ENCODE peak calls at places on chromosomes 11 and 22, in six cellular contexts. X, I, M, J, P and D are unnamed samples.

GRCh38 chr11:114257621-114258558 is 38.3 kb upstream of the NNMT start:
- DNase-seq in J (peak), M (no peak), I (no peak), P (peak), X (peak), D (no peak)

GRCh38 chr22:48396091-48396784 is 1431.4 kb downstream of the BRD1 start:
- DNase-seq in X (no peak), M (no peak), J (no peak), P (no peak), I (no peak), D (no peak)

GRCh38 chr11:17972987-17973386 is 39.9 kb downstream of the SERGEF start:
- DNase-seq in M (peak), J (peak), P (peak), I (peak), X (peak), D (peak)

GRCh38 chr22:18023509-18024275 is 669 bp downstream of the MICAL3 start:
- DNase-seq in X (peak), P (peak), I (peak), M (peak), J (peak), D (peak)

GRCh38 chr22:38422615-38423511 is 32.1 kb downstream of the KCNJ4 start:
- DNase-seq in J (no peak), P (no peak), I (no peak), X (no peak), M (no peak), D (no peak)

GRCh38 chr11:113550179-113550578 is 75.0 kb upstream of the DRD2 start:
- DNase-seq in I (no peak), P (no peak), J (no peak), X (no peak), M (no peak), D (no peak)

GRCh38 chr11:66313321-66314185 is 3.3 kb downstream of the CD248 start:
- DNase-seq in X (no peak), I (no peak), M (peak), P (no peak), J (no peak), D (no peak)

GRCh38 chr22:18057568-18058209 is 20.1 kb upstream of the PEX26 start:
- DNase-seq in M (peak), I (peak), J (peak), X (peak), P (no peak), D (peak)

GRCh38 chr11:134939905-134940304 is 527.9 kb upstream of the B3GAT1 start:
- DNase-seq in M (no peak), X (no peak), P (peak), I (no peak), J (no peak), D (no peak)

GRCh38 chr22:31346733-31347250 is 646 bp upstream of the PATZ1 start:
- DNase-seq in P (no peak), X (no peak), J (peak), I (no peak), M (peak), D (no peak)

GRCh38 chr11:32821517-32821916 is 8.2 kb upstream of the PRRG4 start:
- DNase-seq in M (no peak), X (no peak), I (no peak), P (no peak), J (no peak), D (no peak)

GRCh38 chr11:113161671-113162589 is 152.5 kb upstream of the TTC12 start:
- DNase-seq in J (peak), X (no peak), I (no peak), M (no peak), P (no peak), D (no peak)

GRCh38 chr11:57638005-57638760 is 11.5 kb downstream of the YPEL4 start:
- DNase-seq in I (peak), X (no peak), P (no peak), M (peak), J (peak), D (peak)

GRCh38 chr11:127971448-127971847 is 615.9 kb downstream of the ETS1 start:
- DNase-seq in J (no peak), P (no peak), I (no peak), X (no peak), M (no peak), D (no peak)

GRCh38 chr11:129917231-129917630 is 21.9 kb upstream of the NFRKB start:
- DNase-seq in M (peak), P (no peak), J (no peak), I (no peak), X (no peak), D (no peak)

GRCh38 chr11:57482782-57483569 is 22.6 kb downstream of the RTN4RL2 start:
- DNase-seq in M (peak), P (no peak), J (no peak), X (no peak), I (no peak), D (no peak)

GRCh38 chr11:10973416-10973815 is 115.6 kb upstream of the ZBED5 start:
- DNase-seq in X (no peak), I (no peak), J (peak), P (no peak), M (no peak), D (no peak)

GRCh38 chr11:71197096-71197495 is 55.3 kb downstream of the SHANK2 start:
- DNase-seq in X (no peak), I (no peak), J (no peak), P (no peak), M (no peak), D (no peak)

GRCh38 chr11:104771782-104772181 is 126.5 kb downstream of the CASP12 start:
- DNase-seq in J (no peak), M (no peak), I (no peak), X (no peak), P (no peak), D (no peak)

GRCh38 chr22:27499121-27499520 is 302.4 kb downstream of the MN1 start:
- DNase-seq in M (no peak), I (no peak), J (no peak), P (no peak), X (no peak), D (no peak)

GRCh38 chr22:46791201-46791731 is 28.8 kb downstream of the TBC1D22A start:
- DNase-seq in M (peak), I (no peak), P (no peak), X (peak), J (peak), D (no peak)

GRCh38 chr11:116509566-116509965 is 263.2 kb downstream of the BUD13 start:
- DNase-seq in P (no peak), X (no peak), M (no peak), I (no peak), J (no peak), D (no peak)

GRCh38 chr22:19843107-19843856 is 11.4 kb downstream of the GNB1L start:
- DNase-seq in P (no peak), J (no peak), X (no peak), M (no peak), I (no peak), D (no peak)

GRCh38 chr11:24779791-24780190 is 282.9 kb downstream of the LUZP2 start:
- DNase-seq in P (no peak), J (no peak), M (no peak), I (no peak), X (no peak), D (no peak)

GRCh38 chr11:117969160-117969991 is 16.8 kb upstream of the IL10RA start:
- DNase-seq in M (no peak), J (no peak), I (no peak), P (no peak), X (no peak), D (no peak)

GRCh38 chr11:35292290-35292689 is 127.1 kb downstream of the SLC1A2 start:
- DNase-seq in J (no peak), M (no peak), P (no peak), X (no peak), I (no peak), D (no peak)

GRCh38 chr22:35839811-35840739 is 122.4 kb downstream of the APOL5 start:
- DNase-seq in M (peak), J (peak), X (peak), P (peak), I (peak), D (peak)

GRCh38 chr22:42619261-42620063 is 4.8 kb upstream of the POLDIP3 start:
- DNase-seq in J (no peak), M (no peak), I (no peak), P (no peak), X (no peak), D (no peak)

GRCh38 chr11:108838102-108838803 is 173.4 kb downstream of the DDX10 start:
- DNase-seq in M (no peak), J (no peak), I (no peak), P (no peak), X (no peak), D (no peak)

GRCh38 chr11:64298966-64299846 is 952 bp upstream of the CATSPERZ start:
- DNase-seq in M (no peak), J (peak), P (no peak), X (peak), I (no peak), D (no peak)

GRCh38 chr11:19953909-19954308 is 206.4 kb downstream of the DBX1 start:
- DNase-seq in J (peak), P (peak), X (no peak), I (no peak), M (peak), D (peak)

GRCh38 chr11:115999437-115999836 is 495.2 kb upstream of the CADM1 start:
- DNase-seq in J (no peak), P (no peak), X (no peak), I (no peak), M (no peak), D (no peak)

GRCh38 chr22:32583921-32584335 is 109.3 kb downstream of the FBXO7 start:
- DNase-seq in X (no peak), M (peak), P (no peak), J (no peak), I (no peak), D (no peak)

GRCh38 chr11:119910650-119911049 is 181.7 kb upstream of the NECTIN1 start:
- DNase-seq in I (no peak), M (no peak), J (peak), X (no peak), P (no peak), D (no peak)

GRCh38 chr11:1219836-1220810 is 2.7 kb upstream of the MUC5B start:
- DNase-seq in M (no peak), I (no peak), P (no peak), X (no peak), J (peak), D (no peak)

GRCh38 chr11:36361901-36362391 is 65.9 kb downstream of the PRR5L start:
- DNase-seq in J (peak), I (peak), X (peak), M (peak), P (no peak), D (peak)

GRCh38 chr22:19351604-19352003 is 60.1 kb upstream of the CLTCL1 start:
- DNase-seq in M (no peak), J (no peak), P (no peak), I (no peak), X (no peak), D (no peak)

GRCh38 chr22:50641696-50642607 is 14.0 kb upstream of the ARSA start:
- DNase-seq in J (no peak), I (no peak), M (peak), X (no peak), P (no peak), D (no peak)

DNA sequence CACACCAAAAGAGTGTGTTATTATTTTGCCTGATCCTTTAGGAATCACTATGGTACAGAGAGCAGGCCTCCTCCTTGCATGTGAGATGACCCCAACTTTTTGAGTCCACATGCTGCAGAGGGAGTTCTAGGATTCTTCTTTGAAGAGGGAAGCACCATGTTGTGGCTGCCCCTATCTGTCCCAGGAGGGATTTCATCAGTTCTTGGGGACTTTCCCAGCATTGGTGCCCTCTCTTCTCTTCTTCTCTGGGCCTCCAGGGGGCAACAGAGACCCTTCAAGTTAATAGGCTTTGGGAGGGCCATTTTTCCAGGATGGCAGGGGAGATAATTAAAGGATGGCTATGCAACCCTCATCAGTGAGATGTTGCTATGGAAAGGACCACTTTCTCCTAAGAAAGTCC is 3.6 kb downstream of the MMP1 start:
- DNase-seq in P (peak), I (no peak), X (no peak), M (peak), J (no peak), D (no peak)
- TF ChIP-seq CTCF in P (peak), I (peak), X (no peak), M (peak), J (no peak), D (peak)

GRCh38 chr11:9776203-9776602 is 112.3 kb downstream of the SWAP70 start:
- DNase-seq in I (no peak), P (no peak), J (no peak), M (no peak), X (no peak), D (no peak)

GRCh38 chr11:9774591-9775392 is 110.9 kb downstream of the SWAP70 start:
- DNase-seq in M (peak), J (no peak), I (peak), P (no peak), X (no peak), D (peak)

GRCh38 chr11:9774109-9774508 is 110.2 kb downstream of the SWAP70 start:
- DNase-seq in X (no peak), I (no peak), J (no peak), P (no peak), M (no peak), D (no peak)

GRCh38 chr11:9777066-9777465 is 113.2 kb downstream of the SWAP70 start:
- DNase-seq in I (no peak), P (no peak), J (no peak), M (no peak), X (no peak), D (no peak)

GRCh38 chr11:9775393-9775780 is 111.5 kb downstream of the SWAP70 start:
- DNase-seq in P (no peak), X (no peak), M (no peak), I (no peak), J (no peak), D (no peak)
- H3K4me3 ChIP-seq in P (no peak), X (no peak), M (no peak), I (peak), J (no peak), D (peak)

GRCh38 chr11:27698872-27699241 is 1.4 kb downstream of the BDNF start:
- DNase-seq in X (peak), J (peak), I (peak), M (peak), P (peak), D (peak)

GRCh38 chr11:27700351-27701261 is at the start of gene BDNF:
- DNase-seq in I (no peak), J (no peak), P (peak), M (peak), X (no peak), D (no peak)

GRCh38 chr11:27701262-27702105 is 1.2 kb upstream of the BDNF start:
- DNase-seq in X (no peak), J (no peak), P (peak), I (no peak), M (peak), D (peak)

GRCh38 chr11:27699242-27699925 is 871 bp downstream of the BDNF start:
- DNase-seq in J (no peak), I (no peak), M (peak), P (no peak), X (no peak), D (no peak)

DNA sequence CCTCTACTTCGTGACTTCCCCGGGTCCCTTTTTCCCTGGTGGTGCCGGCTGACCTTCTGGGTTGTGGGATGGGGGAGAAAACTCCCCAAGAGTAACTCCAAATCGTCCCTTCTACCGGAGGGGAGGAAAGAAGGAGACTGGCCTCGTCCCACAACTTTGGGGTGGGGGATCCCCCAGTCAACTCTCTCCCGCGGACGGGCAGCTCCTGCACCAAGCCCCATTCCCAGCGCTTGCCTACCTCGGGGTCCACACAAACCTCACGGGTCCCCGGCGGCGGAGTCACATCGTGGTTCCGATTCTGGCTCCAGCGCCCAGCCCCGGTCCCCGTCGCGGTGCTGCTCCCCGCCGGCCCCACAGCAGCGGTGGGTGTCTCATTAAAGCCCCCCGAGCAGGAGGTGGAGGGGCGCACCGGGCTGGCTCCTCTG is 317 bp downstream of the BDNF start:
- DNase-seq in X (no peak), J (no peak), P (peak), I (no peak), M (no peak), D (no peak)
- TF ChIP-seq CTCF in X (no peak), J (no peak), P (no peak), I (no peak), M (no peak), D (no peak)

GRCh38 chr22:24775769-24776492 is 1.4 kb upstream of the PIWIL3 start:
- DNase-seq in J (no peak), I (no peak), X (no peak), M (peak), P (peak), D (no peak)
- H3K4me3 ChIP-seq in J (no peak), I (no peak), X (no peak), M (no peak), P (no peak), D (no peak)

GRCh38 chr22:34645375-34645774 is 420.6 kb upstream of the ISX start:
- DNase-seq in M (no peak), X (no peak), P (peak), J (no peak), I (no peak), D (no peak)
- TF ChIP-seq CTCF in M (no peak), X (no peak), P (no peak), J (no peak), I (no peak), D (no peak)